ENCODE peak calls at places on chromosomes 5 and 9, in six cellular contexts. F is RPMI7951, U is NCI-H69, G is T-helper 9 cell, S is EL, X is NCI-H1092. B is an unnamed sample.
A peak's percentile ranks its signal among the peaks of the same experiment; 100 is the strongest.

GRCh38 chr5:2020730-2021129 is 138.0 kb upstream of the IRX4 start:
- DNase-seq in F (no peak), U (no peak), G (no peak), S (no peak), X (no peak), B (no peak)

GRCh38 chr9:127720031-127720864 is 4.4 kb downstream of the TTC16 start:
- DNase-seq in F (no peak), U (peak; percentile 42), G (no peak), S (no peak), X (no peak), B (no peak)

GRCh38 chr9:129823163-129823933 is 588 bp downstream of the TOR1A start:
- DNase-seq in F (peak; percentile 39), U (peak; percentile 32), G (peak; percentile 8), S (peak; percentile 49), X (no peak), B (peak; percentile 10)

GRCh38 chr5:63439537-63439936 is 522.7 kb downstream of the HTR1A start:
- DNase-seq in F (no peak), U (no peak), G (no peak), S (no peak), X (no peak), B (no peak)

GRCh38 chr5:177111720-177112394 is 21.7 kb upstream of the NSD1 start:
- DNase-seq in F (peak; percentile 31), U (peak; percentile 74), G (peak; percentile 51), S (peak; percentile 54), X (peak; percentile 17), B (peak; percentile 66)

GRCh38 chr5:168747987-168748777 is 169.0 kb upstream of the PANK3 start:
- DNase-seq in F (peak; percentile 13), U (peak; percentile 64), G (no peak), S (peak; percentile 10), X (no peak), B (peak; percentile 72)

GRCh38 chr5:42614509-42614908 is 142.1 kb upstream of the CCDC152 start:
- DNase-seq in F (no peak), U (no peak), G (no peak), S (no peak), X (no peak), B (no peak)

GRCh38 chr9:133658442-133659431 is 22.6 kb downstream of the DBH start:
- DNase-seq in F (peak; percentile 66), U (peak; percentile 94), G (no peak), S (peak; percentile 52), X (peak; percentile 47), B (no peak)

GRCh38 chr5:180047667-180048066 is 23.9 kb downstream of the RNF130 start:
- DNase-seq in F (no peak), U (peak; percentile 41), G (no peak), S (no peak), X (no peak), B (no peak)

GRCh38 chr9:71826289-71826688 is 58.0 kb upstream of the CEMIP2 start:
- DNase-seq in F (no peak), U (no peak), G (no peak), S (no peak), X (no peak), B (no peak)

GRCh38 chr5:119355636-119356383 is at the start of gene TNFAIP8:
- DNase-seq in F (peak; percentile 71), U (peak; percentile 64), G (peak; percentile 38), S (peak; percentile 70), X (no peak), B (peak; percentile 73)

GRCh38 chr9:108477538-108478006 is 378.2 kb downstream of the ACTL7B start:
- DNase-seq in F (peak; percentile 69), U (peak; percentile 96), G (no peak), S (peak; percentile 82), X (peak; percentile 3), B (peak; percentile 55)

GRCh38 chr9:134369416-134370212 is 43.4 kb downstream of the RXRA start:
- DNase-seq in F (no peak), U (peak; percentile 40), G (no peak), S (no peak), X (no peak), B (no peak)

GRCh38 chr9:111572945-111573604 is 26.4 kb downstream of the PTGR1 start:
- DNase-seq in F (peak; percentile 91), U (peak; percentile 80), G (no peak), S (peak; percentile 46), X (no peak), B (no peak)

GRCh38 chr9:115640887-115641286 is 512.7 kb upstream of the PAPPA start:
- DNase-seq in F (peak; percentile 57), U (no peak), G (no peak), S (peak; percentile 90), X (no peak), B (peak; percentile 75)

GRCh38 chr5:5246736-5247135 is 106.6 kb downstream of the ADAMTS16 start:
- DNase-seq in F (no peak), U (no peak), G (no peak), S (no peak), X (no peak), B (no peak)

GRCh38 chr5:43195670-43196265 is 3.7 kb downstream of the NIM1K start:
- DNase-seq in F (no peak), U (no peak), G (no peak), S (no peak), X (no peak), B (no peak)

GRCh38 chr9:135990468-135991429 is 29.6 kb upstream of the UBAC1 start:
- DNase-seq in F (peak; percentile 50), U (peak; percentile 95), G (peak; percentile 60), S (peak; percentile 73), X (peak; percentile 23), B (peak; percentile 72)

GRCh38 chr9:15299374-15299939 is 7.6 kb downstream of the TTC39B start:
- DNase-seq in F (no peak), U (no peak), G (peak; percentile 24), S (no peak), X (no peak), B (no peak)

GRCh38 chr5:14917719-14918118 is 46.1 kb upstream of the ANKH start:
- DNase-seq in F (peak; percentile 86), U (no peak), G (no peak), S (peak; percentile 49), X (no peak), B (no peak)

GRCh38 chr5:138453630-138454029 is 11.6 kb upstream of the EGR1 start:
- DNase-seq in F (no peak), U (no peak), G (no peak), S (no peak), X (no peak), B (no peak)

GRCh38 chr9:2257530-2257929 is 242.4 kb downstream of the SMARCA2 start:
- DNase-seq in F (no peak), U (peak; percentile 54), G (no peak), S (no peak), X (peak; percentile 14), B (no peak)

GRCh38 chr5:21820527-21820926 is 1032.6 kb downstream of the CDH12 start:
- DNase-seq in F (no peak), U (peak; percentile 62), G (no peak), S (no peak), X (no peak), B (no peak)

GRCh38 chr9:134381262-134381661 is 55.0 kb downstream of the RXRA start:
- DNase-seq in F (no peak), U (no peak), G (no peak), S (no peak), X (no peak), B (no peak)

GRCh38 chr9:73916016-73916673 is 581.0 kb upstream of the RORB start:
- DNase-seq in F (no peak), U (no peak), G (no peak), S (no peak), X (no peak), B (no peak)

GRCh38 chr9:98552306-98552705 is 156.4 kb downstream of the GABBR2 start:
- DNase-seq in F (peak; percentile 51), U (no peak), G (no peak), S (no peak), X (no peak), B (no peak)

GRCh38 chr5:127926974-127927373 is 156.6 kb upstream of the SLC12A2 start:
- DNase-seq in F (no peak), U (no peak), G (no peak), S (no peak), X (no peak), B (no peak)